ENCODE peak calls at places on chromosomes 4 and X, in ten cellular contexts. One of them, this sample, is unnamed.

GRCh38 chr4:143202824-143203223 is 18.1 kb downstream of the USP38 start:
- DNase-seq in HepG2: no peak
- DNase-seq in transverse colon: no peak
- DNase-seq in GM12892: no peak
- DNase-seq in stomach: no peak
- DNase-seq in HCT116: no peak
- DNase-seq in upper lobe of left lung: no peak
- DNase-seq in H1: no peak
- DNase-seq in endothelial cell of umbilical vein: peak
- DNase-seq in K562: no peak
- DNase-seq in this sample: no peak

GRCh38 chrX:40081679-40082068 is 16.1 kb downstream of the BCOR start:
- DNase-seq in HepG2: no peak
- DNase-seq in transverse colon: no peak
- DNase-seq in GM12892: no peak
- DNase-seq in stomach: no peak
- DNase-seq in HCT116: no peak
- DNase-seq in upper lobe of left lung: no peak
- DNase-seq in H1: no peak
- DNase-seq in endothelial cell of umbilical vein: no peak
- DNase-seq in K562: no peak
- DNase-seq in this sample: no peak

GRCh38 chrX:152912121-152912520 is 14.3 kb downstream of the ZNF185 start:
- DNase-seq in HepG2: no peak
- DNase-seq in transverse colon: no peak
- DNase-seq in GM12892: no peak
- DNase-seq in stomach: no peak
- DNase-seq in HCT116: no peak
- DNase-seq in upper lobe of left lung: no peak
- DNase-seq in H1: no peak
- DNase-seq in endothelial cell of umbilical vein: no peak
- DNase-seq in K562: peak
- DNase-seq in this sample: no peak

GRCh38 chr4:117771647-117772337 is 262.5 kb upstream of the NDST3 start:
- DNase-seq in HepG2: no peak
- DNase-seq in transverse colon: no peak
- DNase-seq in GM12892: no peak
- DNase-seq in stomach: no peak
- DNase-seq in HCT116: peak
- DNase-seq in upper lobe of left lung: no peak
- DNase-seq in H1: peak
- DNase-seq in endothelial cell of umbilical vein: no peak
- DNase-seq in K562: no peak
- DNase-seq in this sample: no peak

GRCh38 chrX:25206761-25207160 is 191.0 kb upstream of the ARX start:
- DNase-seq in HepG2: no peak
- DNase-seq in transverse colon: no peak
- DNase-seq in GM12892: no peak
- DNase-seq in stomach: no peak
- DNase-seq in HCT116: no peak
- DNase-seq in upper lobe of left lung: no peak
- DNase-seq in H1: no peak
- DNase-seq in endothelial cell of umbilical vein: no peak
- DNase-seq in K562: no peak
- DNase-seq in this sample: no peak

GRCh38 chr4:3436798-3437581 is 4.8 kb upstream of the HGFAC start:
- DNase-seq in HepG2: no peak
- DNase-seq in transverse colon: peak
- DNase-seq in GM12892: no peak
- DNase-seq in stomach: peak
- DNase-seq in HCT116: peak
- DNase-seq in upper lobe of left lung: peak
- DNase-seq in H1: no peak
- DNase-seq in endothelial cell of umbilical vein: peak
- DNase-seq in K562: no peak
- DNase-seq in this sample: no peak

GRCh38 chr4:7516116-7516772 is 81.5 kb upstream of the PSAPL1 start:
- DNase-seq in HepG2: no peak
- DNase-seq in transverse colon: no peak
- DNase-seq in GM12892: no peak
- DNase-seq in stomach: no peak
- DNase-seq in HCT116: no peak
- DNase-seq in upper lobe of left lung: no peak
- DNase-seq in H1: no peak
- DNase-seq in endothelial cell of umbilical vein: no peak
- DNase-seq in K562: no peak
- DNase-seq in this sample: no peak

GRCh38 chrX:85052636-85053343 is 49.1 kb downstream of the APOOL start:
- DNase-seq in HepG2: no peak
- DNase-seq in transverse colon: no peak
- DNase-seq in GM12892: no peak
- DNase-seq in stomach: no peak
- DNase-seq in HCT116: peak
- DNase-seq in upper lobe of left lung: no peak
- DNase-seq in H1: no peak
- DNase-seq in endothelial cell of umbilical vein: peak
- DNase-seq in K562: no peak
- DNase-seq in this sample: no peak

GRCh38 chr4:68591204-68591603 is 15.1 kb upstream of the UGT2B17 start:
- DNase-seq in HepG2: no peak
- DNase-seq in transverse colon: no peak
- DNase-seq in GM12892: no peak
- DNase-seq in stomach: no peak
- DNase-seq in HCT116: no peak
- DNase-seq in upper lobe of left lung: no peak
- DNase-seq in H1: no peak
- DNase-seq in endothelial cell of umbilical vein: no peak
- DNase-seq in K562: no peak
- DNase-seq in this sample: no peak

DNA sequence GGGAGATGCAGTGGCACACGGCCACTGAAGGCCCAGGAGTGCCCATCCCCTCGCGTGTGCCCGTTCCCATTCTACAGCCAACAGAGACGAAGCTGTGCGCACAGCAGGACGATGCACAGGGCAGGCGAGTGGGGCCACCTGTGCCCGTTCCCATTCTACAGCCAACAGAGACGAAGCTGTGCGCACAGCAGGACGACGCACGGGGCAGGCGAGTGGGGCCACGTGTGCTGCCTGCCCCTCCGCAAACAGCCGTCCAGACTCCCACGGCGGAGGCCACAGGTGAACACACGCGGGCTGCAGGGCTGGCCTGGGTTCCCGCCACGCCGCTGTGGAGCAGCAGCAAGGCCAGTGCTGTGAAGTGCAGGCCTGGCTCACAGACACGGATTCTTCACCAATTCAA is 32.0 kb downstream of the GAK start:
- DNase-seq in HepG2: no peak
- DNase-seq in transverse colon: no peak
- DNase-seq in GM12892: no peak
- DNase-seq in stomach: no peak
- DNase-seq in HCT116: no peak
- DNase-seq in upper lobe of left lung: no peak
- DNase-seq in H1: no peak
- DNase-seq in endothelial cell of umbilical vein: no peak
- DNase-seq in K562: no peak
- DNase-seq in this sample: no peak
- TF ChIP-seq POLR2A in HepG2: no peak
- TF ChIP-seq POLR2A in transverse colon: no peak
- TF ChIP-seq POLR2A in GM12892: no peak
- TF ChIP-seq POLR2A in stomach: no peak
- TF ChIP-seq POLR2A in HCT116: no peak
- TF ChIP-seq POLR2A in upper lobe of left lung: no peak
- TF ChIP-seq POLR2A in H1: no peak
- TF ChIP-seq POLR2A in endothelial cell of umbilical vein: no peak
- TF ChIP-seq POLR2A in K562: no peak
- TF ChIP-seq POLR2A in this sample: no peak

GRCh38 chr4:147830987-147831386 is 99.1 kb downstream of the ARHGAP10 start:
- DNase-seq in HepG2: no peak
- DNase-seq in transverse colon: no peak
- DNase-seq in GM12892: no peak
- DNase-seq in stomach: no peak
- DNase-seq in HCT116: no peak
- DNase-seq in upper lobe of left lung: no peak
- DNase-seq in H1: no peak
- DNase-seq in endothelial cell of umbilical vein: peak
- DNase-seq in K562: no peak
- DNase-seq in this sample: no peak

GRCh38 chr4:147833741-147834140 is 101.9 kb downstream of the ARHGAP10 start:
- DNase-seq in HepG2: no peak
- DNase-seq in transverse colon: no peak
- DNase-seq in GM12892: no peak
- DNase-seq in stomach: no peak
- DNase-seq in HCT116: no peak
- DNase-seq in upper lobe of left lung: no peak
- DNase-seq in H1: no peak
- DNase-seq in endothelial cell of umbilical vein: no peak
- DNase-seq in K562: no peak
- DNase-seq in this sample: no peak

GRCh38 chr4:147831452-147832192 is 99.7 kb downstream of the ARHGAP10 start:
- DNase-seq in HepG2: no peak
- DNase-seq in transverse colon: peak
- DNase-seq in GM12892: no peak
- DNase-seq in stomach: no peak
- DNase-seq in HCT116: peak
- DNase-seq in upper lobe of left lung: peak
- DNase-seq in H1: no peak
- DNase-seq in endothelial cell of umbilical vein: peak
- DNase-seq in K562: no peak
- DNase-seq in this sample: no peak

GRCh38 chr4:147834480-147834879 is 102.6 kb downstream of the ARHGAP10 start:
- DNase-seq in HepG2: no peak
- DNase-seq in transverse colon: no peak
- DNase-seq in GM12892: no peak
- DNase-seq in stomach: no peak
- DNase-seq in HCT116: no peak
- DNase-seq in upper lobe of left lung: no peak
- DNase-seq in H1: no peak
- DNase-seq in endothelial cell of umbilical vein: no peak
- DNase-seq in K562: no peak
- DNase-seq in this sample: no peak

DNA sequence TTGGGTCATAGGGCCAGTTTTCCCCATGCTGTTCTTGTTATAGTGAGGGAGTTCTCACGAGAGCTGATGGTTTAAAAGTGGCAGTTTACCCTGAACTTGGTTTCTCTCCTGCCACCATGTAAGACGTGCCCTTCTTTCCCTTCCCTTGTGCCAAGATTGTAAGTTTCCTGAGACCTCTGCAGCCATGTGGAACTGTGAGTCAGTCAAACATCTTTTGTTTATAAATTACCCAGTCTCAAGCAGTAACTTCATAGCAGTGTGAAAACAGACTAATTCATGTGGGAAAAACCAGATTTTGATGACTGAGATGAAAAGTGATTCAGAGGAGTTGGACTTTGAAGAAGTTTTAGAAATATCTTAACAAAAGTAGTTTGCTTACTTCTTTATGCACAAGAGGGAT is 101.4 kb downstream of the ARHGAP10 start:
- DNase-seq in HepG2: no peak
- DNase-seq in transverse colon: no peak
- DNase-seq in GM12892: no peak
- DNase-seq in stomach: no peak
- DNase-seq in HCT116: no peak
- DNase-seq in upper lobe of left lung: no peak
- DNase-seq in H1: no peak
- DNase-seq in endothelial cell of umbilical vein: no peak
- DNase-seq in K562: no peak
- DNase-seq in this sample: no peak
- TF ChIP-seq POLR2AphosphoS5 in HepG2: no peak
- TF ChIP-seq POLR2AphosphoS5 in transverse colon: no peak
- TF ChIP-seq POLR2AphosphoS5 in GM12892: no peak
- TF ChIP-seq POLR2AphosphoS5 in stomach: no peak
- TF ChIP-seq POLR2AphosphoS5 in HCT116: no peak
- TF ChIP-seq POLR2AphosphoS5 in upper lobe of left lung: no peak
- TF ChIP-seq POLR2AphosphoS5 in H1: no peak
- TF ChIP-seq POLR2AphosphoS5 in endothelial cell of umbilical vein: no peak
- TF ChIP-seq POLR2AphosphoS5 in K562: no peak
- TF ChIP-seq POLR2AphosphoS5 in this sample: no peak

DNA sequence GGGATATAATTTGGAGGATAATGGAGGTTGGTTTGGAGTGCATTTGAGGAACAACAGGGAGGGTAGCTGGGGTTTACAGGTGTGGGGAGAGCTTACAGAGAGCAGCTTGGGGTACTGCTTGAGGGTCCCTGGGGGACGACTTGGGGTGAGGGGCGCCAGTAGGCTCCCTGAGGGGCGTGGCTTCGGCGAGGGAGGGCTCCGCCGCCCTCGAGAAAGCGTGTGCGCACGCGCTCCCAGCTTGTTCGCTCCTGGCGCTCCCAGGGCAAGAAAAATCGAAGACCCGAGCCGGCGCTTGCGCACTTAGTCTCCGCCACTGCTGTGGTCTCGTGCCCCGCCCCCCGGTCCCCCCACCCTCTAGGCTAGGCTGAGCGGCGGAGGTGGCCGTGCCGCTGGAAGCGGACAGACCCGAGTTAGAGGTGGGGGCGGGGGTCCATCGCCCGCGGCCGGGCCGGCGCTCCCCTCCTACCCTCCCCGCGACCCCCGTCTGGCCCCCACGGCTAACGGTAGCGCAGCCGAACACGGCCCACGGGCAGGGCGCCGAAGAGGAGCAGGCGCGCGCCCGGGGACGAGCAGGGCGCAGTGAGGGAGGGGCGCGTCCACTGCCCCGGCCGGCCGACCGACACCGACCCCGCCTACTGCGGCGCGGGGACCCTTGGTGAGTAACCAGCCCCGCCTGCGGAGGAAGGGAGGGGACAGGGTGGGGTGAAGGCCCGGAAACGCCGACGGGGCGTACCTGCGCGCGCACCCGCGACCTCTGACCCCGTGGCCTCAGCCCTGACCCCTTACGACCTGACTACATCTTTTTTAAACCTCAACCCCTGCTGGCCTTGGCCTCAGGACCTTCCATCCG is 5.4 kb upstream of the CCDC120 start:
- DNase-seq in HepG2: peak
- DNase-seq in transverse colon: peak
- DNase-seq in GM12892: peak
- DNase-seq in stomach: peak
- DNase-seq in HCT116: no peak
- DNase-seq in upper lobe of left lung: peak
- DNase-seq in H1: no peak
- DNase-seq in endothelial cell of umbilical vein: peak
- DNase-seq in K562: peak
- DNase-seq in this sample: no peak
- TF ChIP-seq POLR2A in HepG2: no peak
- TF ChIP-seq POLR2A in transverse colon: peak
- TF ChIP-seq POLR2A in GM12892: no peak
- TF ChIP-seq POLR2A in stomach: no peak
- TF ChIP-seq POLR2A in HCT116: no peak
- TF ChIP-seq POLR2A in upper lobe of left lung: no peak
- TF ChIP-seq POLR2A in H1: no peak
- TF ChIP-seq POLR2A in endothelial cell of umbilical vein: no peak
- TF ChIP-seq POLR2A in K562: no peak
- TF ChIP-seq POLR2A in this sample: no peak

DNA sequence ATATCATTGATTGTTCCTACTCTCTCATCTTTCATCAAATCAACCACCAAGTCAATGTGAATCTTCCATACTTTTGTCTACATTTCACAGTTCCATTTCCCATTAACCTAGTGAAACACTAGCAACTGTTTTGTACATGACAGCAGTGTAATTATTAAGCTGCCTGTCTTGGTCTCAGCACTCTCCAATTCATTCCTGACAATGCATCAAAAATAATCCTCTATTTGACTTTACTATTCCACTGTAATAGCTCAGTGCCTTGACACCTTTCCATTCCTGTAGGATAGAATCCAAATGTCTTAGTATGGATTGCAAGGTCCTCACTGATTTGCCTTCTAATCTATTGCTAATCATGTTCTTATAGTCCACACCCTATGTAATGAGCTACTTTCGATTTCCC is 2405.8 kb downstream of the PCDH7 start:
- DNase-seq in HepG2: no peak
- DNase-seq in transverse colon: no peak
- DNase-seq in GM12892: no peak
- DNase-seq in stomach: no peak
- DNase-seq in HCT116: no peak
- DNase-seq in upper lobe of left lung: no peak
- DNase-seq in H1: no peak
- DNase-seq in endothelial cell of umbilical vein: no peak
- DNase-seq in K562: no peak
- DNase-seq in this sample: no peak
- TF ChIP-seq POLR2AphosphoS5 in HepG2: no peak
- TF ChIP-seq POLR2AphosphoS5 in transverse colon: no peak
- TF ChIP-seq POLR2AphosphoS5 in GM12892: no peak
- TF ChIP-seq POLR2AphosphoS5 in stomach: no peak
- TF ChIP-seq POLR2AphosphoS5 in HCT116: no peak
- TF ChIP-seq POLR2AphosphoS5 in upper lobe of left lung: no peak
- TF ChIP-seq POLR2AphosphoS5 in H1: no peak
- TF ChIP-seq POLR2AphosphoS5 in endothelial cell of umbilical vein: no peak
- TF ChIP-seq POLR2AphosphoS5 in K562: no peak
- TF ChIP-seq POLR2AphosphoS5 in this sample: no peak